ENCODE peak calls at places on chromosome 14, in four cellular contexts. One of them, this sample, is unnamed.

GRCh38 chr14:56379956-56380355 is 199.6 kb upstream of the TMEM260 start:
- DNase-seq in HepG2: no peak
- DNase-seq in GM12892: no peak
- DNase-seq in GM12878: no peak
- DNase-seq in this sample: no peak

GRCh38 chr14:58960945-58961731 is 227.3 kb upstream of the DAAM1 start:
- DNase-seq in HepG2: no peak
- DNase-seq in GM12892: no peak
- DNase-seq in GM12878: no peak
- DNase-seq in this sample: no peak

GRCh38 chr14:29858299-29858698 is 69.3 kb downstream of the PRKD1 start:
- DNase-seq in HepG2: no peak
- DNase-seq in GM12892: no peak
- DNase-seq in GM12878: peak
- DNase-seq in this sample: no peak

GRCh38 chr14:59688224-59689170 is 111.9 kb upstream of the CCDC175 start:
- DNase-seq in HepG2: peak
- DNase-seq in GM12892: no peak
- DNase-seq in GM12878: no peak
- DNase-seq in this sample: peak

GRCh38 chr14:64005822-64006221 is 153.0 kb downstream of the SYNE2 start:
- DNase-seq in HepG2: no peak
- DNase-seq in GM12892: no peak
- DNase-seq in GM12878: no peak
- DNase-seq in this sample: peak

GRCh38 chr14:61065671-61066070 is 84.6 kb downstream of the SLC38A6 start:
- DNase-seq in HepG2: no peak
- DNase-seq in GM12892: no peak
- DNase-seq in GM12878: no peak
- DNase-seq in this sample: no peak

GRCh38 chr14:72692678-72693077 is 201.2 kb downstream of the DPF3 start:
- DNase-seq in HepG2: no peak
- DNase-seq in GM12892: no peak
- DNase-seq in GM12878: no peak
- DNase-seq in this sample: no peak

GRCh38 chr14:71994416-71994815 is 62.2 kb downstream of the RGS6 start:
- DNase-seq in HepG2: no peak
- DNase-seq in GM12892: no peak
- DNase-seq in GM12878: no peak
- DNase-seq in this sample: no peak

GRCh38 chr14:50658203-50658602 is 9.9 kb downstream of the SAV1 start:
- DNase-seq in HepG2: no peak
- DNase-seq in GM12892: no peak
- DNase-seq in GM12878: no peak
- DNase-seq in this sample: no peak

GRCh38 chr14:53306926-53307325 is 153.8 kb upstream of the DDHD1 start:
- DNase-seq in HepG2: peak
- DNase-seq in GM12892: no peak
- DNase-seq in GM12878: no peak
- DNase-seq in this sample: no peak
- TF ChIP-seq TAF1 in HepG2: no peak
- TF ChIP-seq TAF1 in GM12892: no peak
- TF ChIP-seq TAF1 in GM12878: no peak
- TF ChIP-seq TAF1 in this sample: no peak

DNA sequence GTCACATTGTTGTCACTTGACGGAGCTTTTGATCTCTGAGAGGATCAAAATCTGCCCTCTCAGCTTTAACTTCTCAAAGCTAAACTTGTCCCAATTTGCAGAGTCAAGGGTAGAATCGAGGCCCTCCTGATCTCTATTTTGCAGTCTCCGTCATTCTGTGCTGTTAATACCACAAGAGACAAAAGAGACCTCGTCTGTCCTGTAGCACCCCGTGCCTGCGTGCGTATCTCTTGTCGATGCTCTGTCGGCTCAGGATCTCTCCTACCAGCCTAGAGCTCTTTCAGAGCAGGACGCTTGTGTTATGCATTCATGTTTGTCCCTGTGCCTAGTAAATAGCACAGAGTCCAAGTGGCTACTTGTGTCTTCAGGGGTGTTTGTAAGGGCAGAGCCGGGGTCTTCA is 5.1 kb downstream of the EVL start:
- DNase-seq in HepG2: no peak
- DNase-seq in GM12892: no peak
- DNase-seq in GM12878: no peak
- DNase-seq in this sample: no peak
- TF ChIP-seq TAF1 in HepG2: no peak
- TF ChIP-seq TAF1 in GM12892: no peak
- TF ChIP-seq TAF1 in GM12878: no peak
- TF ChIP-seq TAF1 in this sample: no peak

GRCh38 chr14:96764012-96764411 is 33.2 kb upstream of the VRK1 start:
- DNase-seq in HepG2: no peak
- DNase-seq in GM12892: no peak
- DNase-seq in GM12878: no peak
- DNase-seq in this sample: no peak
- TF ChIP-seq TAF1 in HepG2: no peak
- TF ChIP-seq TAF1 in GM12892: no peak
- TF ChIP-seq TAF1 in GM12878: no peak
- TF ChIP-seq TAF1 in this sample: no peak

DNA sequence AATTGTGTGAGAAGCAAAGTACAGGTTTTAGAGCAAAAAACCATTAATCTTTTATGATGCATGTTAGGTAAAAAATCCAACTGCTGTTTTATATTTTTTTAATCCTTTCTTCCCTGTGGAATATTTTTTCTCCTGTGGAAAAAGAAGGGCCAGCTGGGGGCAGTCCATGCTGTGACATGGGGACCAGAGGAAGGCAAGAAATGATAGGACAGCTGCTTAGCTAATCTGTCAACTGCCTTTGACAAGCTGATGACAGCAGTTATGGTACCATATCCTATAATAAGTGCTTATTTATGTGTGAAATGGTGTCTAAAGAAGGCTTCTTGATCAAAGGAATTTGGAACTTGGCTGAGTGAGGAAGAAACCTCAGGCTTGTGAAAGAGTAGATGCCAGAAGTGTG is 452.4 kb upstream of the NOVA1 start:
- DNase-seq in HepG2: no peak
- DNase-seq in GM12892: no peak
- DNase-seq in GM12878: no peak
- DNase-seq in this sample: no peak
- TF ChIP-seq TAF1 in HepG2: no peak
- TF ChIP-seq TAF1 in GM12892: no peak
- TF ChIP-seq TAF1 in GM12878: no peak
- TF ChIP-seq TAF1 in this sample: no peak

DNA sequence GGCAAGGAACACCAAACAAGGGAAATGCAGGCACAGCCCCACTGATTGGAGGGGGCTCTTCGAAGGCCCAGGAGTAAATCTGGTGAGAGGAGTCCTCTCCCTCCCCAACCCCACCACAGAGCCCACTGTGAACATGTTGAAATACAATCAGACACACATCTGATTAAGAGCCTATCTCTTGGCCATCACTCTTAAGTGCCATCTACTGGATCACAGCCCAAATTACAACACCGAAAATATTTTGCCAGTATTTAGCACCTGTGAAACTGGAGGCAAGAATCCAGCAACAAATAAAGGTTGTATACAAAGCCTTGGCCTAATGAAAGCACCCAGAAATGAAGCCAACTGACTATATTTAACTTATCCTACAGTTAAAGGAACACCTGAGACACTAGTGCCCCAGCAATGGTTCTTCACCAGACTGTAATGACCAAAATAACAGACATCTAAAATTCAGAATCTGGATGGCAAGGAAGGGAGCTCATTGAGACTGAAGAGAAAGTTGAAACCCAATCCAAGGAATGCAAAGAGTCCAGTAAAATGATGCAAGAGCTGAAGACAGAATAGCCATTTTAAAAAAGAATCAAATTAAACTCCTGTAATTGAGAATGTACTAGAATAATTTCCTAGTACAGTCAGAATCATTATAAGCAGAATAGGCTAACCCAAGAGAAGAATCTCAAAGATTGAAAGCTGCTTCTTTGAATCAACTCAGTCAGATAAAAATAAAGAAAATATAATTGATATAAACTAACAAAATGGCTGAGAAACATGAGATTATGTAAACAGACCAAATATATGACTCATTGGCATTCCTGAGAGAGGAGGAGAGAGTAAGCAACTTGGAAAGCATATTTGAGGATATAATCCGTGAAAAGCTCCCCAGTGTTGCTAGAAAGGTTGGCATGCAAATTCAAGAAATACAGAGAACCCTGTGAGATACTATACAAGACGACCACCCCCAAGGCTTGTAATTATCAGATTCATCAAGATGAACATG is 1117.0 kb downstream of the FLRT2 start:
- DNase-seq in HepG2: peak
- DNase-seq in GM12892: no peak
- DNase-seq in GM12878: no peak
- DNase-seq in this sample: no peak
- TF ChIP-seq TAF1 in HepG2: no peak
- TF ChIP-seq TAF1 in GM12892: no peak
- TF ChIP-seq TAF1 in GM12878: no peak
- TF ChIP-seq TAF1 in this sample: no peak